ENCODE peak calls at places on chromosomes 4 and X, in five cellular contexts. P, K, E, F and Z are unnamed samples.

GRCh38 chr4:1340861-1341260 is 6.1 kb upstream of the UVSSA start:
- DNase-seq in P (peak; percentile 75), K (no peak), F (no peak), E (no peak), Z (no peak)

GRCh38 chr4:7737752-7738457 is 201.8 kb downstream of the AFAP1 start:
- DNase-seq in K (no peak), F (no peak), P (no peak), E (no peak), Z (no peak)

GRCh38 chr4:7462509-7462971 is 27.8 kb upstream of the PSAPL1 start:
- DNase-seq in P (no peak), K (no peak), E (peak; percentile 77), F (peak; percentile 2), Z (peak; percentile 70)

GRCh38 chr4:3269105-3269927 is 20.4 kb downstream of the MSANTD1 start:
- DNase-seq in K (no peak), F (no peak), P (peak; percentile 66), E (no peak), Z (no peak)

GRCh38 chrX:53065066-53065465 is 16.5 kb downstream of the GPR173 start:
- DNase-seq in F (no peak), K (no peak), P (no peak), E (no peak), Z (no peak)

GRCh38 chr4:2510351-2511259 is 25.8 kb upstream of the FAM193A start:
- DNase-seq in F (no peak), E (peak; percentile 32), P (no peak), K (no peak), Z (peak; percentile 42)

GRCh38 chr4:2255501-2256155 is 6.3 kb downstream of the MXD4 start:
- DNase-seq in K (peak; percentile 10), F (no peak), E (peak; percentile 69), P (peak; percentile 76), Z (peak; percentile 88)

GRCh38 chr4:183396187-183396738 is 48.2 kb upstream of the CDKN2AIP start:
- DNase-seq in E (no peak), P (no peak), K (no peak), F (peak; percentile 18), Z (no peak)

GRCh38 chr4:138602664-138603063 is 360.5 kb upstream of the SLC7A11 start:
- DNase-seq in F (peak; percentile 26), K (no peak), P (no peak), E (no peak), Z (no peak)

GRCh38 chr4:155891058-155891457 is 12.4 kb upstream of the TDO2 start:
- DNase-seq in E (no peak), F (no peak), P (no peak), K (no peak), Z (no peak)

GRCh38 chrX:47202877-47203276 is 9.2 kb downstream of the UBA1 start:
- DNase-seq in F (no peak), P (no peak), E (peak; percentile 76), K (no peak), Z (no peak)

GRCh38 chrX:96383428-96383827 is 301.2 kb upstream of the DIAPH2 start:
- DNase-seq in F (no peak), P (no peak), E (no peak), K (no peak), Z (no peak)

GRCh38 chrX:106481341-106481740 is 130.4 kb upstream of the RADX start:
- DNase-seq in E (peak; percentile 29), K (peak; percentile 35), P (no peak), F (peak; percentile 41), Z (peak; percentile 58)

GRCh38 chr4:159283697-159284492 is 181.0 kb downstream of the RAPGEF2 start:
- DNase-seq in K (no peak), E (no peak), F (peak; percentile 87), P (no peak), Z (no peak)

GRCh38 chr4:182863501-182863900 is 53.7 kb downstream of the DCTD start:
- DNase-seq in P (no peak), F (no peak), K (no peak), E (peak; percentile 57), Z (no peak)

GRCh38 chr4:169741569-169741968 is 16.2 kb downstream of the HPF1 start:
- DNase-seq in E (no peak), F (no peak), K (no peak), P (no peak), Z (no peak)

GRCh38 chr4:105462042-105462421 is 11.8 kb downstream of the PPA2 start:
- DNase-seq in F (no peak), E (no peak), P (no peak), K (no peak), Z (no peak)

GRCh38 chr4:16120720-16121119 is 36.9 kb upstream of the PROM1 start:
- DNase-seq in F (peak; percentile 1), P (peak; percentile 36), E (no peak), K (no peak), Z (no peak)

GRCh38 chr4:158783775-158784174 is 14.9 kb downstream of the FNIP2 start:
- DNase-seq in K (no peak), P (no peak), F (peak; percentile 76), E (no peak), Z (no peak)

GRCh38 chrX:122238801-122239200 is 945.3 kb upstream of the GRIA3 start:
- DNase-seq in F (no peak), E (no peak), P (no peak), K (no peak), Z (no peak)

GRCh38 chr4:22485751-22486150 is 30.1 kb downstream of the ADGRA3 start:
- DNase-seq in E (no peak), P (no peak), K (no peak), F (peak; percentile 76), Z (no peak)

DNA sequence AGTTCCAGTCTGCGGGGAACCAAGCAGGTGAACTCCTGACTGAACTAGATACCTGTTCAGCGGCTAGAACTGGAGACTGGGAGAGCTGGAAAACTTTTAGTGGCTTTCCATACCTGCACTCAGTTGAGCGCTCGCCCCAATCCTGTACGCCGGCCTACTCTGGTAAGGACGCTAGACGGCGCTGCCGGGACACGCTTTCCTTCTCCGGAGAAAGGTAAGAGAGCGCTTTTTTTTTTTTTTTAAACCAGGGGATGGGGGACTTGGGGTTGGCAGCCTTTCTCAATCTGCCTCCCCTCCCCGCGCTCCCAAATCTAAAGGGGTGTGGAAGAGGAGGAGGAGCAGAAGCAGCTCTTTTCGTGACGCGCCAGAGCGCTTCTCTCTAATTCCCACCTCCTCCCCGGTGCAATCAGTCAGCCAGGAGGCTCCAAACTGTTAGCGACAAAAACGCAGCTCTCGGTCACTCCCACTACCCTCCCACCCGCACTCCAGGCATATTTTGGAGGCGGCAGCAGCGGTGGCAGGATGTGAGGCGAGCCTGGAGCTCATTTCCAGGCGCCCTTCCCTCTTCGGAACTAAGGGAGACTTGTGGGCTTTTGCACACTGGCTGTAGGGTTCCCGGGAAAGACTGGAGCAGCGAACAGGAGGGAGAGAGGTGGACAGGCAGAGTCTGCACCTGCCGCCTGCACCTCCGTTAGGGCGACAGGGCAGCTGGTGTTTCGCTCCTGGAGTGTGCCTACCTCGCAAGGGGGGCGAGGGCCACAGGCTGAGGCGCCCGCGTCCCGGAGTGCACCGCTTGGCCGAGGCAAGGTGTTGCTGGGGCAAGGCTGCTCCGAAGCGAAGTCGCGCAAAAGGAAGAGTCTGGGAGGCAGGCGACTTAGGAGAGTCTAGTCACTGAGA is at the start of gene IL1RAPL2:
- DNase-seq in F (no peak), P (peak; percentile 42), K (peak; percentile 14), E (peak; percentile 66), Z (peak; percentile 54)
- H3K4me3 ChIP-seq in F (no peak within 1 kb of the TSS), P (peak within 1 kb of the TSS; percentile 17), K (no peak within 1 kb of the TSS), E (no peak within 1 kb of the TSS), Z (no peak within 1 kb of the TSS)

GRCh38 chr4:103201724-103202123 is 3.6 kb upstream of the CENPE start:
- DNase-seq in K (no peak), E (no peak), F (no peak), P (no peak), Z (no peak)

GRCh38 chr4:103197765-103198110 is 405 bp downstream of the CENPE start:
- DNase-seq in E (no peak), P (no peak), K (no peak), F (no peak), Z (no peak)

GRCh38 chr4:103201254-103201653 is 3.1 kb upstream of the CENPE start:
- DNase-seq in K (no peak), F (no peak), P (no peak), E (no peak), Z (no peak)

GRCh38 chr4:103199009-103199408 is 866 bp upstream of the CENPE start:
- DNase-seq in F (no peak), K (no peak), P (no peak), E (no peak), Z (no peak)

GRCh38 chr4:103198111-103198765 is at the start of gene CENPE:
- DNase-seq in F (peak; percentile 82), E (peak; percentile 87), K (peak; percentile 88), P (peak; percentile 95), Z (peak; percentile 94)
- TF ChIP-seq POLR2A in F (no peak), E (peak; percentile 37), K (no peak), P (peak; percentile 34), Z (no peak)

DNA sequence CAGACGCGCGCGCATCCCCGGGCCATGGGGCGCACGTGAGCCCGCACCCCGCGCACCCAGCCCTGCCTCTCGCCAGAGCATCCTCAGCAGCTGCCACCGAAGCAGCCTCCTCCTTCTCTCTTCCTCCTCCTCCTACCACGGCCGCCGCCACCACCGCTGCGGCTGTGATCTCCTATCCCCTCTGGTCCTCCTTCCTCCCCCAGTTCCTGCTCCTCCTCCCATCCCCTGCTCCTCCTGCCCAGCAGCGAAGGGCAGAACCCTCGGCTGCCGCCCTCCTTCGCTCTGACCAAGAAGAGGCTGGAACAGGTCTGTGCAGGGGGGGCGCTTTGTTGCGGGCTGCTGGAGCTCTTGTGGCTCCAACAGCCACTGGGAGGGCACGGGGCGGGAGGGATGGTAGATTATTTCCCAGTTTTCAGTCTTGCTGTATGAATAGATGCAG is 148.7 kb upstream of the CHRDL1 start:
- DNase-seq in F (no peak), E (peak; percentile 77), P (peak; percentile 54), K (no peak), Z (peak; percentile 54)
- H3K4me3 ChIP-seq in F (no peak overlapping the region), E (peak overlapping the region; percentile 15), P (no peak overlapping the region), K (no peak overlapping the region), Z (peak overlapping the region; percentile 37)

DNA sequence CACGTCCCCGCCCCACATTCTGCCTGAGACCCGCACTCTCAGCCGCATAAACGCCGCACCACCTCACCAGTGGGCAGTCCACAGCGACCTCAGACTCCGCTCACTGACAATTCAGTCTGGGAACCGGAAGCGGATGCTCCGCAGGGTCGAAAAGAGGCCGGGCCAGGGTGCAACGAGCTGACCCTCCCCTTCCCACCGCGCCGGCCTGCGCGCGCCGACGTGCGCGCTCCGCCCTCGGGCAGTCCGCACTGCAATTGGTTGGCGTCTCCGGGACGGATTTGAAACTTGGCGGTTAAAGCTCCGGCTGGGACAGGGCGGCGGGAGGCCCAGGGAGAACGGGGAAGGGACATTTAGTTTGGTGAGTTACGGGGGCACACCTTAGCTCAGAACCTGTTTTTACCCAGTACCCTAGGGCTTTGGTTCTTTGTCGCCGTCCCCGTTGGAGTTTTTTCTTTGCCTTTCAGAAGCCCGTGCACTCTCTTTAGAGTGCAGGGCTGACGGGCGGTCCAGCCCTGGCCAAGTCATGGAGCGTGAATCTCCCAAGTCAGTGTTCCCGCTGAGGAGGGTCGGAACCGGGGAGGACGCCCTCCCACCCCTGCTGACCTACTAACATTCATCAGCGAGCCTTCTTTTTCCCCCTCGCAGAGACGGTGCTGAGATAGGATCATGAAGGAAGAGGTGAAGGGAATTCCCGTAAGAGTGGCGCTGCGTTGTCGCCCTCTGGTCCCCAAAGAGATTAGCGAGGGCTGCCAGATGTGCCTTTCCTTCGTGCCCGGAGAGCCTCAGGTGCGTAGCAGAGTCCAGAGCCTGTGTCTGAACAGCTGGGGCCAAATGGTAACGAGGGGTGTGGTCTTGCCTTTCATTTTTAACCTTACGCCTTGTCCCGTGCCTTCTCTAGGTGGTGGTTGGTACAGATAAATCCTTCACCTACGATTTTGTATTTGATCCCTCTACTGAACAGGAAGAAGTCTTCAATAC is at the start of the genes KIF4A and PDZD11:
- DNase-seq in P (peak; percentile 96), F (peak; percentile 76), K (peak; percentile 86), E (peak; percentile 78), Z (peak; percentile 84)
- TF ChIP-seq POLR2A in P (peak; percentile 40), F (peak; percentile 23), K (peak; percentile 41), E (peak; percentile 40), Z (no peak)